ENCODE peak calls at places on chromosomes 7 and 10, in six cellular contexts. J is activated CD8-positive, alpha-beta memory T cell treated with anti-CD3 and anti-CD28 coated beads, Interleukin-2, amount 50 U/mL, for 4 hours; L is GM19239; W is fibroblast of villous mesenchyme; I is AML-193; S is MCF 10A. F is an unnamed sample.

GRCh38 chr10:132390455-132391371 is 6.3 kb upstream of the PWWP2B start:
- DNase-seq in J (peak), L (no peak), W (no peak), I (no peak), S (no peak), F (no peak)

GRCh38 chr10:21993360-21994001 is 10.0 kb downstream of the DNAJC1 start:
- DNase-seq in J (no peak), L (no peak), W (peak), I (peak), S (peak), F (no peak)

GRCh38 chr10:31404640-31405039 is 85.6 kb downstream of the ZEB1 start:
- DNase-seq in J (no peak), L (no peak), W (peak), I (no peak), S (no peak), F (no peak)

GRCh38 chr7:47225387-47226170 is 356.3 kb downstream of the TNS3 start:
- DNase-seq in J (no peak), L (no peak), W (peak), I (no peak), S (peak), F (no peak)

GRCh38 chr10:97724341-97724941 is 10.9 kb downstream of the MARVELD1 start:
- DNase-seq in J (no peak), L (no peak), W (peak), I (peak), S (peak), F (no peak)

GRCh38 chr7:35029311-35029710 is 8.0 kb downstream of the DPY19L1 start:
- DNase-seq in J (no peak), L (no peak), W (no peak), I (no peak), S (no peak), F (no peak)

GRCh38 chr10:86411281-86411841 is 44.8 kb upstream of the GRID1 start:
- DNase-seq in J (peak), L (no peak), W (peak), I (peak), S (no peak), F (peak)

GRCh38 chr7:16066805-16067459 is 354.4 kb downstream of the CRPPA start:
- DNase-seq in J (no peak), L (no peak), W (peak), I (no peak), S (no peak), F (no peak)

GRCh38 chr7:29375641-29376562 is 181.3 kb downstream of the CHN2 start:
- DNase-seq in J (no peak), L (no peak), W (no peak), I (no peak), S (peak), F (no peak)

GRCh38 chr10:13614530-13615332 is 28.0 kb downstream of the PRPF18 start:
- DNase-seq in J (no peak), L (no peak), W (peak), I (no peak), S (peak), F (no peak)

GRCh38 chr10:125146791-125147604 is 13.4 kb downstream of the CTBP2 start:
- DNase-seq in J (no peak), L (no peak), W (peak), I (no peak), S (peak), F (peak)

GRCh38 chr10:117462424-117462792 is 80.1 kb upstream of the EMX2 start:
- DNase-seq in J (no peak), L (no peak), W (peak), I (no peak), S (no peak), F (no peak)

GRCh38 chr10:110600487-110601101 is 33.1 kb downstream of the SMC3 start:
- DNase-seq in J (no peak), L (no peak), W (peak), I (peak), S (peak), F (peak)

GRCh38 chr10:114856544-114857287 is 35.1 kb downstream of the FHIP2A start:
- DNase-seq in J (no peak), L (no peak), W (peak), I (no peak), S (peak), F (no peak)

GRCh38 chr10:22475857-22476600 is 130.7 kb downstream of the SPAG6 start:
- DNase-seq in J (peak), L (no peak), W (no peak), I (no peak), S (no peak), F (no peak)

GRCh38 chr10:23293973-23294372 is 50.6 kb downstream of the C10orf67 start:
- DNase-seq in J (no peak), L (no peak), W (no peak), I (no peak), S (no peak), F (no peak)

GRCh38 chr10:122541541-122542002 is 19.0 kb upstream of the DMBT1 start:
- DNase-seq in J (no peak), L (no peak), W (no peak), I (no peak), S (peak), F (no peak)

GRCh38 chr10:48542471-48543210 is 62.2 kb downstream of the ARHGAP22 start:
- DNase-seq in J (no peak), L (no peak), W (no peak), I (no peak), S (no peak), F (no peak)

GRCh38 chr10:128875955-128876354 is 591.1 kb upstream of the MGMT start:
- DNase-seq in J (no peak), L (no peak), W (peak), I (no peak), S (peak), F (no peak)

GRCh38 chr7:65239707-65240352 is 133.8 kb upstream of the ZNF92 start:
- DNase-seq in J (no peak), L (no peak), W (no peak), I (no peak), S (no peak), F (no peak)

GRCh38 chr10:133474833-133475734 is 21.3 kb downstream of the SCART1 start:
- DNase-seq in J (no peak), L (no peak), W (no peak), I (no peak), S (no peak), F (no peak)